ENCODE peak calls at places on chromosomes 11 and 22, in eight cellular contexts. One of them, this sample, is unnamed.

GRCh38 chr11:719214-720016 is 13.4 kb downstream of the EPS8L2 start:
- DNase-seq in ascending aorta: no peak
- DNase-seq in GM03348: no peak
- DNase-seq in islet precursor cell: no peak
- DNase-seq in kidney epithelial cell: no peak
- DNase-seq in effector CD8-positive, alpha-beta T cell: no peak
- DNase-seq in occipital lobe: no peak
- DNase-seq in stimulated activated CD8-positive, alpha-beta memory T cell treated with anti-CD3 and anti-CD28 coated beads, Interleukin-7, amount 100 ng/mL, for 4 hours: no peak
- DNase-seq in this sample: no peak

GRCh38 chr11:80593981-80594380 is 1153.2 kb upstream of the TENM4 start:
- DNase-seq in ascending aorta: no peak
- DNase-seq in GM03348: no peak
- DNase-seq in islet precursor cell: peak
- DNase-seq in kidney epithelial cell: peak
- DNase-seq in effector CD8-positive, alpha-beta T cell: no peak
- DNase-seq in occipital lobe: peak
- DNase-seq in stimulated activated CD8-positive, alpha-beta memory T cell treated with anti-CD3 and anti-CD28 coated beads, Interleukin-7, amount 100 ng/mL, for 4 hours: no peak
- DNase-seq in this sample: no peak

GRCh38 chr11:111694851-111695250 is 71.3 kb downstream of the PPP2R1B start:
- DNase-seq in ascending aorta: no peak
- DNase-seq in GM03348: no peak
- DNase-seq in islet precursor cell: no peak
- DNase-seq in kidney epithelial cell: peak
- DNase-seq in effector CD8-positive, alpha-beta T cell: no peak
- DNase-seq in occipital lobe: no peak
- DNase-seq in stimulated activated CD8-positive, alpha-beta memory T cell treated with anti-CD3 and anti-CD28 coated beads, Interleukin-7, amount 100 ng/mL, for 4 hours: no peak
- DNase-seq in this sample: no peak

GRCh38 chr11:101553891-101554292 is 29.9 kb downstream of the TRPC6 start:
- DNase-seq in ascending aorta: no peak
- DNase-seq in GM03348: no peak
- DNase-seq in islet precursor cell: no peak
- DNase-seq in kidney epithelial cell: no peak
- DNase-seq in effector CD8-positive, alpha-beta T cell: no peak
- DNase-seq in occipital lobe: no peak
- DNase-seq in stimulated activated CD8-positive, alpha-beta memory T cell treated with anti-CD3 and anti-CD28 coated beads, Interleukin-7, amount 100 ng/mL, for 4 hours: no peak
- DNase-seq in this sample: no peak

GRCh38 chr11:124762077-124762623 is at the start of gene ESAM:
- DNase-seq in ascending aorta: no peak
- DNase-seq in GM03348: no peak
- DNase-seq in islet precursor cell: peak
- DNase-seq in kidney epithelial cell: no peak
- DNase-seq in effector CD8-positive, alpha-beta T cell: peak
- DNase-seq in occipital lobe: no peak
- DNase-seq in stimulated activated CD8-positive, alpha-beta memory T cell treated with anti-CD3 and anti-CD28 coated beads, Interleukin-7, amount 100 ng/mL, for 4 hours: peak
- DNase-seq in this sample: peak

GRCh38 chr22:50507421-50507990 is at the start of gene LMF2:
- DNase-seq in ascending aorta: no peak
- DNase-seq in GM03348: no peak
- DNase-seq in islet precursor cell: no peak
- DNase-seq in kidney epithelial cell: no peak
- DNase-seq in effector CD8-positive, alpha-beta T cell: peak
- DNase-seq in occipital lobe: peak
- DNase-seq in stimulated activated CD8-positive, alpha-beta memory T cell treated with anti-CD3 and anti-CD28 coated beads, Interleukin-7, amount 100 ng/mL, for 4 hours: peak
- DNase-seq in this sample: peak

GRCh38 chr11:29685361-29685760 is 331.5 kb downstream of the KCNA4 start:
- DNase-seq in ascending aorta: no peak
- DNase-seq in GM03348: no peak
- DNase-seq in islet precursor cell: no peak
- DNase-seq in kidney epithelial cell: no peak
- DNase-seq in effector CD8-positive, alpha-beta T cell: no peak
- DNase-seq in occipital lobe: no peak
- DNase-seq in stimulated activated CD8-positive, alpha-beta memory T cell treated with anti-CD3 and anti-CD28 coated beads, Interleukin-7, amount 100 ng/mL, for 4 hours: no peak
- DNase-seq in this sample: no peak

GRCh38 chr11:93921695-93922468 is 71.5 kb upstream of the VSTM5 start:
- DNase-seq in ascending aorta: no peak
- DNase-seq in GM03348: peak
- DNase-seq in islet precursor cell: peak
- DNase-seq in kidney epithelial cell: no peak
- DNase-seq in effector CD8-positive, alpha-beta T cell: no peak
- DNase-seq in occipital lobe: no peak
- DNase-seq in stimulated activated CD8-positive, alpha-beta memory T cell treated with anti-CD3 and anti-CD28 coated beads, Interleukin-7, amount 100 ng/mL, for 4 hours: no peak
- DNase-seq in this sample: no peak

GRCh38 chr11:119509969-119510401 is 87.0 kb upstream of the THY1 start:
- DNase-seq in ascending aorta: no peak
- DNase-seq in GM03348: peak
- DNase-seq in islet precursor cell: no peak
- DNase-seq in kidney epithelial cell: peak
- DNase-seq in effector CD8-positive, alpha-beta T cell: no peak
- DNase-seq in occipital lobe: peak
- DNase-seq in stimulated activated CD8-positive, alpha-beta memory T cell treated with anti-CD3 and anti-CD28 coated beads, Interleukin-7, amount 100 ng/mL, for 4 hours: no peak
- DNase-seq in this sample: no peak

GRCh38 chr11:17790453-17790852 is 55.9 kb downstream of the KCNC1 start:
- DNase-seq in ascending aorta: no peak
- DNase-seq in GM03348: no peak
- DNase-seq in islet precursor cell: no peak
- DNase-seq in kidney epithelial cell: no peak
- DNase-seq in effector CD8-positive, alpha-beta T cell: no peak
- DNase-seq in occipital lobe: no peak
- DNase-seq in stimulated activated CD8-positive, alpha-beta memory T cell treated with anti-CD3 and anti-CD28 coated beads, Interleukin-7, amount 100 ng/mL, for 4 hours: no peak
- DNase-seq in this sample: no peak

GRCh38 chr22:41382610-41383009 is 868 bp downstream of the TEF start:
- DNase-seq in ascending aorta: no peak
- DNase-seq in GM03348: peak
- DNase-seq in islet precursor cell: no peak
- DNase-seq in kidney epithelial cell: no peak
- DNase-seq in effector CD8-positive, alpha-beta T cell: no peak
- DNase-seq in occipital lobe: no peak
- DNase-seq in stimulated activated CD8-positive, alpha-beta memory T cell treated with anti-CD3 and anti-CD28 coated beads, Interleukin-7, amount 100 ng/mL, for 4 hours: no peak
- DNase-seq in this sample: no peak

GRCh38 chr11:107567739-107568335 is 2.3 kb upstream of the ALKBH8 start:
- DNase-seq in ascending aorta: no peak
- DNase-seq in GM03348: no peak
- DNase-seq in islet precursor cell: no peak
- DNase-seq in kidney epithelial cell: no peak
- DNase-seq in effector CD8-positive, alpha-beta T cell: no peak
- DNase-seq in occipital lobe: no peak
- DNase-seq in stimulated activated CD8-positive, alpha-beta memory T cell treated with anti-CD3 and anti-CD28 coated beads, Interleukin-7, amount 100 ng/mL, for 4 hours: no peak
- DNase-seq in this sample: no peak

GRCh38 chr22:37563153-37564081 is 3.1 kb downstream of the CDC42EP1 start:
- DNase-seq in ascending aorta: no peak
- DNase-seq in GM03348: peak
- DNase-seq in islet precursor cell: peak
- DNase-seq in kidney epithelial cell: peak
- DNase-seq in effector CD8-positive, alpha-beta T cell: no peak
- DNase-seq in occipital lobe: peak
- DNase-seq in stimulated activated CD8-positive, alpha-beta memory T cell treated with anti-CD3 and anti-CD28 coated beads, Interleukin-7, amount 100 ng/mL, for 4 hours: no peak
- DNase-seq in this sample: no peak

GRCh38 chr11:44645832-44646231 is 80.4 kb downstream of the CD82 start:
- DNase-seq in ascending aorta: no peak
- DNase-seq in GM03348: no peak
- DNase-seq in islet precursor cell: no peak
- DNase-seq in kidney epithelial cell: no peak
- DNase-seq in effector CD8-positive, alpha-beta T cell: no peak
- DNase-seq in occipital lobe: no peak
- DNase-seq in stimulated activated CD8-positive, alpha-beta memory T cell treated with anti-CD3 and anti-CD28 coated beads, Interleukin-7, amount 100 ng/mL, for 4 hours: no peak
- DNase-seq in this sample: no peak

GRCh38 chr11:27416568-27417176 is 53.7 kb upstream of the CCDC34 start:
- DNase-seq in ascending aorta: no peak
- DNase-seq in GM03348: no peak
- DNase-seq in islet precursor cell: no peak
- DNase-seq in kidney epithelial cell: no peak
- DNase-seq in effector CD8-positive, alpha-beta T cell: no peak
- DNase-seq in occipital lobe: no peak
- DNase-seq in stimulated activated CD8-positive, alpha-beta memory T cell treated with anti-CD3 and anti-CD28 coated beads, Interleukin-7, amount 100 ng/mL, for 4 hours: no peak
- DNase-seq in this sample: no peak

GRCh38 chr22:40345801-40346177 is 511 bp upstream of the ADSL start:
- DNase-seq in ascending aorta: no peak
- DNase-seq in GM03348: peak
- DNase-seq in islet precursor cell: peak
- DNase-seq in kidney epithelial cell: no peak
- DNase-seq in effector CD8-positive, alpha-beta T cell: peak
- DNase-seq in occipital lobe: no peak
- DNase-seq in stimulated activated CD8-positive, alpha-beta memory T cell treated with anti-CD3 and anti-CD28 coated beads, Interleukin-7, amount 100 ng/mL, for 4 hours: peak
- DNase-seq in this sample: peak

GRCh38 chr11:19394525-19395016 is 153.8 kb upstream of the E2F8 start:
- DNase-seq in ascending aorta: no peak
- DNase-seq in GM03348: no peak
- DNase-seq in islet precursor cell: peak
- DNase-seq in kidney epithelial cell: no peak
- DNase-seq in effector CD8-positive, alpha-beta T cell: no peak
- DNase-seq in occipital lobe: no peak
- DNase-seq in stimulated activated CD8-positive, alpha-beta memory T cell treated with anti-CD3 and anti-CD28 coated beads, Interleukin-7, amount 100 ng/mL, for 4 hours: no peak
- DNase-seq in this sample: no peak

GRCh38 chr11:18036456-18036855 is 9.6 kb downstream of the TPH1 start:
- DNase-seq in ascending aorta: no peak
- DNase-seq in GM03348: no peak
- DNase-seq in islet precursor cell: no peak
- DNase-seq in kidney epithelial cell: no peak
- DNase-seq in effector CD8-positive, alpha-beta T cell: no peak
- DNase-seq in occipital lobe: no peak
- DNase-seq in stimulated activated CD8-positive, alpha-beta memory T cell treated with anti-CD3 and anti-CD28 coated beads, Interleukin-7, amount 100 ng/mL, for 4 hours: no peak
- DNase-seq in this sample: no peak

GRCh38 chr11:103700605-103701004 is 335.8 kb upstream of the DDI1 start:
- DNase-seq in ascending aorta: no peak
- DNase-seq in GM03348: peak
- DNase-seq in islet precursor cell: no peak
- DNase-seq in kidney epithelial cell: no peak
- DNase-seq in effector CD8-positive, alpha-beta T cell: no peak
- DNase-seq in occipital lobe: no peak
- DNase-seq in stimulated activated CD8-positive, alpha-beta memory T cell treated with anti-CD3 and anti-CD28 coated beads, Interleukin-7, amount 100 ng/mL, for 4 hours: no peak
- DNase-seq in this sample: no peak

GRCh38 chr11:67606150-67606476 is 623 bp upstream of the NDUFV1 start:
- DNase-seq in ascending aorta: no peak
- DNase-seq in GM03348: peak
- DNase-seq in islet precursor cell: no peak
- DNase-seq in kidney epithelial cell: no peak
- DNase-seq in effector CD8-positive, alpha-beta T cell: no peak
- DNase-seq in occipital lobe: peak
- DNase-seq in stimulated activated CD8-positive, alpha-beta memory T cell treated with anti-CD3 and anti-CD28 coated beads, Interleukin-7, amount 100 ng/mL, for 4 hours: no peak
- DNase-seq in this sample: no peak

This sample was measured in effector CD4-positive, alpha-beta T cell.